ENCODE peak calls at places on chromosomes 5 and 9, in eight cellular contexts. One of them, this sample, is unnamed.

GRCh38 chr5:28217695-28218094 is 1179.3 kb upstream of the CDH9 start:
- ATAC-seq in activated naive CD4-positive, alpha-beta T cell treated with anti-CD3 and anti-CD28 coated beads, Interleukin-2, amount 50 U/mL, for 72 hours: no peak
- ATAC-seq in thoracic aorta: no peak
- ATAC-seq in heart right ventricle: no peak
- ATAC-seq in esophagus mucosa: no peak
- ATAC-seq in gastroesophageal sphincter: no peak
- ATAC-seq in SK-N-SH treated with all-trans-retinoic acid at 6 μM for 48 hours: no peak
- ATAC-seq in activated naive CD8-positive, alpha-beta T cell treated with anti-CD3 and anti-CD28 coated beads, Interleukin-2, amount 10 ng/mL, durations not matched to agents 7 days and 5 days: no peak
- ATAC-seq in this sample: no peak

GRCh38 chr5:178384815-178385471 is 152.3 kb upstream of the PHYKPL start:
- ATAC-seq in heart right ventricle: no peak
- ATAC-seq in activated naive CD4-positive, alpha-beta T cell treated with anti-CD3 and anti-CD28 coated beads, Interleukin-2, amount 50 U/mL, for 72 hours: no peak
- ATAC-seq in thoracic aorta: no peak
- ATAC-seq in activated naive CD8-positive, alpha-beta T cell treated with anti-CD3 and anti-CD28 coated beads, Interleukin-2, amount 10 ng/mL, durations not matched to agents 7 days and 5 days: no peak
- ATAC-seq in SK-N-SH treated with all-trans-retinoic acid at 6 μM for 48 hours: no peak
- ATAC-seq in gastroesophageal sphincter: no peak
- ATAC-seq in esophagus mucosa: no peak
- ATAC-seq in this sample: no peak

GRCh38 chr5:171989946-171990712 is 16.3 kb downstream of the FBXW11 start:
- ATAC-seq in SK-N-SH treated with all-trans-retinoic acid at 6 μM for 48 hours: peak; percentile 44
- ATAC-seq in heart right ventricle: no peak
- ATAC-seq in thoracic aorta: no peak
- ATAC-seq in gastroesophageal sphincter: no peak
- ATAC-seq in esophagus mucosa: peak; percentile 27
- ATAC-seq in activated naive CD4-positive, alpha-beta T cell treated with anti-CD3 and anti-CD28 coated beads, Interleukin-2, amount 50 U/mL, for 72 hours: no peak
- ATAC-seq in activated naive CD8-positive, alpha-beta T cell treated with anti-CD3 and anti-CD28 coated beads, Interleukin-2, amount 10 ng/mL, durations not matched to agents 7 days and 5 days: no peak
- ATAC-seq in this sample: no peak

GRCh38 chr9:136958898-136959850 is 7.1 kb downstream of the LCN12 start:
- ATAC-seq in activated naive CD8-positive, alpha-beta T cell treated with anti-CD3 and anti-CD28 coated beads, Interleukin-2, amount 10 ng/mL, durations not matched to agents 7 days and 5 days: no peak
- ATAC-seq in activated naive CD4-positive, alpha-beta T cell treated with anti-CD3 and anti-CD28 coated beads, Interleukin-2, amount 50 U/mL, for 72 hours: no peak
- ATAC-seq in heart right ventricle: no peak
- ATAC-seq in thoracic aorta: no peak
- ATAC-seq in esophagus mucosa: no peak
- ATAC-seq in gastroesophageal sphincter: no peak
- ATAC-seq in SK-N-SH treated with all-trans-retinoic acid at 6 μM for 48 hours: no peak
- ATAC-seq in this sample: no peak

GRCh38 chr5:139204196-139204595 is 6.0 kb upstream of the SIL1 start:
- ATAC-seq in activated naive CD4-positive, alpha-beta T cell treated with anti-CD3 and anti-CD28 coated beads, Interleukin-2, amount 50 U/mL, for 72 hours: peak; percentile 54
- ATAC-seq in heart right ventricle: no peak
- ATAC-seq in SK-N-SH treated with all-trans-retinoic acid at 6 μM for 48 hours: no peak
- ATAC-seq in gastroesophageal sphincter: no peak
- ATAC-seq in esophagus mucosa: no peak
- ATAC-seq in activated naive CD8-positive, alpha-beta T cell treated with anti-CD3 and anti-CD28 coated beads, Interleukin-2, amount 10 ng/mL, durations not matched to agents 7 days and 5 days: no peak
- ATAC-seq in thoracic aorta: no peak
- ATAC-seq in this sample: no peak

GRCh38 chr9:38298503-38298902 is 94.0 kb upstream of the ALDH1B1 start:
- ATAC-seq in activated naive CD4-positive, alpha-beta T cell treated with anti-CD3 and anti-CD28 coated beads, Interleukin-2, amount 50 U/mL, for 72 hours: no peak
- ATAC-seq in activated naive CD8-positive, alpha-beta T cell treated with anti-CD3 and anti-CD28 coated beads, Interleukin-2, amount 10 ng/mL, durations not matched to agents 7 days and 5 days: no peak
- ATAC-seq in heart right ventricle: no peak
- ATAC-seq in gastroesophageal sphincter: no peak
- ATAC-seq in esophagus mucosa: no peak
- ATAC-seq in SK-N-SH treated with all-trans-retinoic acid at 6 μM for 48 hours: no peak
- ATAC-seq in thoracic aorta: no peak
- ATAC-seq in this sample: no peak

GRCh38 chr5:146667633-146668032 is 151.6 kb upstream of the GPR151 start:
- ATAC-seq in SK-N-SH treated with all-trans-retinoic acid at 6 μM for 48 hours: peak; percentile 95
- ATAC-seq in esophagus mucosa: no peak
- ATAC-seq in gastroesophageal sphincter: peak; percentile 74
- ATAC-seq in activated naive CD4-positive, alpha-beta T cell treated with anti-CD3 and anti-CD28 coated beads, Interleukin-2, amount 50 U/mL, for 72 hours: no peak
- ATAC-seq in thoracic aorta: peak; percentile 96
- ATAC-seq in activated naive CD8-positive, alpha-beta T cell treated with anti-CD3 and anti-CD28 coated beads, Interleukin-2, amount 10 ng/mL, durations not matched to agents 7 days and 5 days: no peak
- ATAC-seq in heart right ventricle: peak; percentile 77
- ATAC-seq in this sample: peak; percentile 80

GRCh38 chr5:1065891-1066650 is 45.8 kb downstream of the SLC12A7 start:
- ATAC-seq in esophagus mucosa: no peak
- ATAC-seq in activated naive CD8-positive, alpha-beta T cell treated with anti-CD3 and anti-CD28 coated beads, Interleukin-2, amount 10 ng/mL, durations not matched to agents 7 days and 5 days: no peak
- ATAC-seq in SK-N-SH treated with all-trans-retinoic acid at 6 μM for 48 hours: no peak
- ATAC-seq in gastroesophageal sphincter: no peak
- ATAC-seq in activated naive CD4-positive, alpha-beta T cell treated with anti-CD3 and anti-CD28 coated beads, Interleukin-2, amount 50 U/mL, for 72 hours: no peak
- ATAC-seq in thoracic aorta: no peak
- ATAC-seq in heart right ventricle: no peak
- ATAC-seq in this sample: no peak

GRCh38 chr9:134186471-134187109 is 22.2 kb upstream of the RNU6ATAC start:
- ATAC-seq in SK-N-SH treated with all-trans-retinoic acid at 6 μM for 48 hours: no peak
- ATAC-seq in activated naive CD4-positive, alpha-beta T cell treated with anti-CD3 and anti-CD28 coated beads, Interleukin-2, amount 50 U/mL, for 72 hours: no peak
- ATAC-seq in heart right ventricle: no peak
- ATAC-seq in gastroesophageal sphincter: no peak
- ATAC-seq in esophagus mucosa: no peak
- ATAC-seq in activated naive CD8-positive, alpha-beta T cell treated with anti-CD3 and anti-CD28 coated beads, Interleukin-2, amount 10 ng/mL, durations not matched to agents 7 days and 5 days: no peak
- ATAC-seq in thoracic aorta: no peak
- ATAC-seq in this sample: no peak

GRCh38 chr5:135593886-135594285 is 15.1 kb upstream of the CXCL14 start:
- ATAC-seq in SK-N-SH treated with all-trans-retinoic acid at 6 μM for 48 hours: no peak
- ATAC-seq in activated naive CD8-positive, alpha-beta T cell treated with anti-CD3 and anti-CD28 coated beads, Interleukin-2, amount 10 ng/mL, durations not matched to agents 7 days and 5 days: no peak
- ATAC-seq in activated naive CD4-positive, alpha-beta T cell treated with anti-CD3 and anti-CD28 coated beads, Interleukin-2, amount 50 U/mL, for 72 hours: no peak
- ATAC-seq in gastroesophageal sphincter: no peak
- ATAC-seq in esophagus mucosa: no peak
- ATAC-seq in thoracic aorta: no peak
- ATAC-seq in heart right ventricle: no peak
- ATAC-seq in this sample: no peak

GRCh38 chr5:6950250-6950649 is 237.0 kb downstream of the TENT4A start:
- ATAC-seq in esophagus mucosa: no peak
- ATAC-seq in activated naive CD4-positive, alpha-beta T cell treated with anti-CD3 and anti-CD28 coated beads, Interleukin-2, amount 50 U/mL, for 72 hours: peak; percentile 51
- ATAC-seq in activated naive CD8-positive, alpha-beta T cell treated with anti-CD3 and anti-CD28 coated beads, Interleukin-2, amount 10 ng/mL, durations not matched to agents 7 days and 5 days: no peak
- ATAC-seq in thoracic aorta: no peak
- ATAC-seq in SK-N-SH treated with all-trans-retinoic acid at 6 μM for 48 hours: no peak
- ATAC-seq in heart right ventricle: no peak
- ATAC-seq in gastroesophageal sphincter: no peak
- ATAC-seq in this sample: peak; percentile 78

GRCh38 chr5:21774791-21775190 is 1078.4 kb downstream of the CDH12 start:
- ATAC-seq in esophagus mucosa: peak; percentile 80
- ATAC-seq in heart right ventricle: no peak
- ATAC-seq in gastroesophageal sphincter: no peak
- ATAC-seq in activated naive CD8-positive, alpha-beta T cell treated with anti-CD3 and anti-CD28 coated beads, Interleukin-2, amount 10 ng/mL, durations not matched to agents 7 days and 5 days: no peak
- ATAC-seq in thoracic aorta: no peak
- ATAC-seq in SK-N-SH treated with all-trans-retinoic acid at 6 μM for 48 hours: no peak
- ATAC-seq in activated naive CD4-positive, alpha-beta T cell treated with anti-CD3 and anti-CD28 coated beads, Interleukin-2, amount 50 U/mL, for 72 hours: no peak
- ATAC-seq in this sample: no peak

GRCh38 chr9:114652776-114653555 is 4.6 kb downstream of the TEX53 start:
- ATAC-seq in SK-N-SH treated with all-trans-retinoic acid at 6 μM for 48 hours: peak; percentile 65
- ATAC-seq in activated naive CD4-positive, alpha-beta T cell treated with anti-CD3 and anti-CD28 coated beads, Interleukin-2, amount 50 U/mL, for 72 hours: peak; percentile 77
- ATAC-seq in activated naive CD8-positive, alpha-beta T cell treated with anti-CD3 and anti-CD28 coated beads, Interleukin-2, amount 10 ng/mL, durations not matched to agents 7 days and 5 days: peak; percentile 16
- ATAC-seq in thoracic aorta: no peak
- ATAC-seq in gastroesophageal sphincter: no peak
- ATAC-seq in heart right ventricle: no peak
- ATAC-seq in esophagus mucosa: no peak
- ATAC-seq in this sample: peak; percentile 88

GRCh38 chr9:125180876-125181275 is 8.7 kb downstream of the PPP6C start:
- ATAC-seq in heart right ventricle: peak; percentile 63
- ATAC-seq in activated naive CD8-positive, alpha-beta T cell treated with anti-CD3 and anti-CD28 coated beads, Interleukin-2, amount 10 ng/mL, durations not matched to agents 7 days and 5 days: no peak
- ATAC-seq in esophagus mucosa: no peak
- ATAC-seq in SK-N-SH treated with all-trans-retinoic acid at 6 μM for 48 hours: no peak
- ATAC-seq in gastroesophageal sphincter: no peak
- ATAC-seq in activated naive CD4-positive, alpha-beta T cell treated with anti-CD3 and anti-CD28 coated beads, Interleukin-2, amount 50 U/mL, for 72 hours: no peak
- ATAC-seq in thoracic aorta: no peak
- ATAC-seq in this sample: no peak

GRCh38 chr5:58069846-58070245 is 390.0 kb downstream of the PLK2 start:
- ATAC-seq in esophagus mucosa: peak; percentile 37
- ATAC-seq in heart right ventricle: no peak
- ATAC-seq in thoracic aorta: no peak
- ATAC-seq in gastroesophageal sphincter: no peak
- ATAC-seq in activated naive CD4-positive, alpha-beta T cell treated with anti-CD3 and anti-CD28 coated beads, Interleukin-2, amount 50 U/mL, for 72 hours: no peak
- ATAC-seq in activated naive CD8-positive, alpha-beta T cell treated with anti-CD3 and anti-CD28 coated beads, Interleukin-2, amount 10 ng/mL, durations not matched to agents 7 days and 5 days: no peak
- ATAC-seq in SK-N-SH treated with all-trans-retinoic acid at 6 μM for 48 hours: no peak
- ATAC-seq in this sample: no peak

GRCh38 chr5:137167187-137167586 is 331.9 kb downstream of the SPOCK1 start:
- ATAC-seq in esophagus mucosa: no peak
- ATAC-seq in thoracic aorta: no peak
- ATAC-seq in activated naive CD8-positive, alpha-beta T cell treated with anti-CD3 and anti-CD28 coated beads, Interleukin-2, amount 10 ng/mL, durations not matched to agents 7 days and 5 days: no peak
- ATAC-seq in heart right ventricle: no peak
- ATAC-seq in gastroesophageal sphincter: no peak
- ATAC-seq in activated naive CD4-positive, alpha-beta T cell treated with anti-CD3 and anti-CD28 coated beads, Interleukin-2, amount 50 U/mL, for 72 hours: no peak
- ATAC-seq in SK-N-SH treated with all-trans-retinoic acid at 6 μM for 48 hours: no peak
- ATAC-seq in this sample: no peak

GRCh38 chr9:20624201-20625002 is 2.1 kb upstream of the MLLT3 start:
- ATAC-seq in SK-N-SH treated with all-trans-retinoic acid at 6 μM for 48 hours: peak; percentile 45
- ATAC-seq in thoracic aorta: no peak
- ATAC-seq in gastroesophageal sphincter: no peak
- ATAC-seq in heart right ventricle: peak; percentile 12
- ATAC-seq in esophagus mucosa: no peak
- ATAC-seq in activated naive CD4-positive, alpha-beta T cell treated with anti-CD3 and anti-CD28 coated beads, Interleukin-2, amount 50 U/mL, for 72 hours: no peak
- ATAC-seq in activated naive CD8-positive, alpha-beta T cell treated with anti-CD3 and anti-CD28 coated beads, Interleukin-2, amount 10 ng/mL, durations not matched to agents 7 days and 5 days: no peak
- ATAC-seq in this sample: no peak

GRCh38 chr5:112640495-112640894 is 97.2 kb upstream of the APC start:
- ATAC-seq in esophagus mucosa: no peak
- ATAC-seq in thoracic aorta: no peak
- ATAC-seq in heart right ventricle: no peak
- ATAC-seq in activated naive CD8-positive, alpha-beta T cell treated with anti-CD3 and anti-CD28 coated beads, Interleukin-2, amount 10 ng/mL, durations not matched to agents 7 days and 5 days: no peak
- ATAC-seq in activated naive CD4-positive, alpha-beta T cell treated with anti-CD3 and anti-CD28 coated beads, Interleukin-2, amount 50 U/mL, for 72 hours: no peak
- ATAC-seq in SK-N-SH treated with all-trans-retinoic acid at 6 μM for 48 hours: no peak
- ATAC-seq in gastroesophageal sphincter: no peak
- ATAC-seq in this sample: no peak

GRCh38 chr5:100502684-100503083 is 32.5 kb upstream of the FAM174A start:
- ATAC-seq in gastroesophageal sphincter: no peak
- ATAC-seq in heart right ventricle: no peak
- ATAC-seq in activated naive CD4-positive, alpha-beta T cell treated with anti-CD3 and anti-CD28 coated beads, Interleukin-2, amount 50 U/mL, for 72 hours: no peak
- ATAC-seq in thoracic aorta: no peak
- ATAC-seq in esophagus mucosa: no peak
- ATAC-seq in activated naive CD8-positive, alpha-beta T cell treated with anti-CD3 and anti-CD28 coated beads, Interleukin-2, amount 10 ng/mL, durations not matched to agents 7 days and 5 days: no peak
- ATAC-seq in SK-N-SH treated with all-trans-retinoic acid at 6 μM for 48 hours: no peak
- ATAC-seq in this sample: no peak

This sample was measured in activated T-helper 17 cell treated with anti-CD3 and anti-CD28 coated beads, Interleukin-2, amount 50 U/mL, for 72 hours.